ENCODE peak calls at places on chromosomes 1 and 21, in ten cellular contexts. T is esophagus muscularis mucosa, K is stomach, G is K562, O is transverse colon, J is HepG2, M is suprapubic skin, Y is SK-N-SH, P is H1, Z is GM12878. H is an unnamed sample. For H3K9me3, the result is how much of the 10 kb centered on the place peaks cover.

GRCh38 chr1:78797108-78797781 is 147.6 kb downstream of the IFI44 start:
- DNase-seq in J (no peak), M (no peak), P (no peak), K (no peak), T (no peak), G (no peak), Y (no peak), O (no peak), Z (no peak), H (no peak)

GRCh38 chr1:66380452-66381212 is 153.3 kb upstream of the SGIP1 start:
- DNase-seq in P (no peak), T (no peak), G (no peak), Y (no peak), O (peak), J (no peak), Z (peak), M (no peak), K (peak), H (no peak)

GRCh38 chr21:14243461-14243860 is 27.5 kb downstream of the RBM11 start:
- DNase-seq in O (no peak), P (no peak), K (no peak), Z (no peak), Y (no peak), M (no peak), G (no peak), T (no peak), J (no peak), H (no peak)

GRCh38 chr1:7852778-7853177 is at the start of gene UTS2:
- DNase-seq in M (no peak), P (no peak), G (no peak), O (no peak), Y (no peak), T (no peak), K (no peak), J (no peak), Z (no peak), H (no peak)

GRCh38 chr1:57824535-57824934 is 400.7 kb upstream of the DAB1 start:
- DNase-seq in P (no peak), G (no peak), Z (no peak), O (no peak), T (no peak), M (no peak), Y (peak), K (no peak), J (no peak), H (no peak)

GRCh38 chr1:151639466-151639865 is 27.6 kb downstream of the SNX27 start:
- DNase-seq in P (no peak), G (no peak), Y (no peak), J (no peak), Z (peak), K (no peak), O (no peak), M (no peak), T (no peak), H (no peak)

GRCh38 chr1:154320882-154321608 is at the start of gene AQP10:
- DNase-seq in Y (peak), T (no peak), O (no peak), J (peak), K (peak), G (peak), Z (no peak), P (no peak), M (no peak), H (no peak)

GRCh38 chr1:247387500-247387899 is 28.5 kb upstream of the NLRP3 start:
- DNase-seq in T (no peak), J (no peak), Z (no peak), O (no peak), Y (no peak), M (no peak), G (no peak), K (no peak), P (no peak), H (no peak)

GRCh38 chr1:61140778-61141177 is 58.4 kb downstream of the NFIA start:
- DNase-seq in M (no peak), Z (no peak), J (no peak), Y (no peak), G (no peak), K (no peak), P (no peak), O (no peak), T (no peak), H (no peak)

GRCh38 chr1:197735461-197735860 is 39.8 kb downstream of the DENND1B start:
- DNase-seq in Y (no peak), K (no peak), G (no peak), P (no peak), J (no peak), M (no peak), O (no peak), T (no peak), Z (no peak), H (no peak)

GRCh38 chr1:38994196-38994595 is 3.1 kb downstream of the AKIRIN1 start:
- DNase-seq in T (no peak), O (no peak), Z (no peak), Y (no peak), G (no peak), K (no peak), J (no peak), P (no peak), M (no peak), H (no peak)

GRCh38 chr1:43235451-43236121 is 34.2 kb upstream of the TMEM125 start:
- DNase-seq in K (peak), M (no peak), O (peak), P (no peak), G (no peak), Z (no peak), T (peak), Y (no peak), J (no peak), H (no peak)

GRCh38 chr1:30472526-30472925 is 250.9 kb downstream of the MATN1 start:
- DNase-seq in G (no peak), P (no peak), M (peak), J (no peak), O (no peak), K (no peak), Z (no peak), T (no peak), Y (no peak), H (peak)

GRCh38 chr1:30475201-30475600 is 248.2 kb downstream of the MATN1 start:
- DNase-seq in G (no peak), K (peak), Y (no peak), M (peak), P (no peak), O (no peak), Z (no peak), J (no peak), T (no peak), H (no peak)

GRCh38 chr1:30475966-30476365 is 247.4 kb downstream of the MATN1 start:
- DNase-seq in T (no peak), J (no peak), P (no peak), O (no peak), Y (no peak), K (no peak), M (peak), Z (no peak), G (no peak), H (peak)

GRCh38 chr1:30474818-30475200 is 248.6 kb downstream of the MATN1 start:
- DNase-seq in J (no peak), Z (no peak), Y (no peak), M (peak), K (peak), P (no peak), G (no peak), O (no peak), T (no peak), H (no peak)

GRCh38 chr1:30473920-30474817 is 249.2 kb downstream of the MATN1 start:
- DNase-seq in M (peak), K (peak), J (no peak), Y (no peak), P (no peak), T (no peak), Z (no peak), G (no peak), O (no peak), H (peak)
- TF ChIP-seq EP300 in M (no peak), K (no peak), J (no peak), Y (no peak), P (no peak), T (no peak), Z (no peak), G (no peak), O (no peak), H (no peak)

DNA sequence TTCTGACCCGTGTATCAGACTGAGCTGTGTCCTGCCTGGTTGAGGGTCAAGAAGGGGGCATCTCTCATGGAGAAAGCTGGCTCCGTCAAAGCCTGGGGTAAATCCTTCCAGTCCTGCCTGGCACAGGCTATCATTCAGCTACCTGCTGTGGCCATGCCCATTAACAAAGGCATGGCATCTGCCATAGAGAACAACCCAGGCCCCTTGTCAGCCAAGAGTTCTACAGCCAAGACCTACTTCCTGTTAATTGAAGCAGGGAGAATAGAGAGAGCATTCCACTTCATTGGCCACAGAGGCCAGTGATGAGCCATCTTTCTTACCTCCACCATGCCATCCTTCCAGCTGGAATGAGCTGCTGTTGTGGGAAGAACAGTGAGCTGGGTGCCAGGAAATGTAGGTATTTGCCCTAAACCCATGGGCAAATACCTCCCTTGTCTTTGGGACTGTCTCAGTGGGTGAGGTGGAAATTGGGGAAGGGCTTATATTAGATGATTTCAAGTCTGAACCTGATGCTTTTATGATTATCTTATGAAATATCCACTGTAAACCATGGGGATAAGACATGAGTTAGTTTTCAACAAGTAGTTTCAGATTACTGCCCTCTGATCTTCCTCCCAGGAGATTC is 11.3 kb upstream of the KCNQ4 start:
- DNase-seq in Y (no peak), M (no peak), J (no peak), Z (no peak), K (no peak), G (no peak), P (no peak), O (no peak), T (no peak), H (peak)
- TF ChIP-seq POLR2AphosphoS5 in Y (no peak), M (no peak), J (no peak), Z (no peak), K (no peak), G (no peak), P (no peak), O (no peak), T (no peak), H (no peak)

GRCh38 chr1:12387641-12388040 is 157.8 kb downstream of the VPS13D start:
- DNase-seq in M (no peak), T (no peak), Y (no peak), P (no peak), Z (no peak), J (no peak), K (no peak), G (no peak), O (no peak), H (no peak)
- H3K9me3 ChIP-seq in M (under half), T (under half), Y (under half), P (under half), Z (under half), J (under half), K (under half), G (under half), O (under half), H (under half)

GRCh38 chr1:117657949-117658660 is 52.3 kb downstream of the TENT5C start:
- DNase-seq in G (no peak), K (no peak), J (no peak), P (no peak), M (no peak), T (no peak), Z (no peak), O (no peak), Y (no peak), H (no peak)

GRCh38 chr1:117654485-117655219 is 48.8 kb downstream of the TENT5C start:
- DNase-seq in P (no peak), J (peak), O (no peak), T (no peak), Z (peak), Y (no peak), M (no peak), G (no peak), K (no peak), H (no peak)

GRCh38 chr1:117655220-117655577 is 49.4 kb downstream of the TENT5C start:
- DNase-seq in O (no peak), P (no peak), Z (no peak), K (peak), G (peak), M (no peak), T (no peak), J (no peak), Y (peak), H (no peak)

GRCh38 chr1:117657031-117657430 is 51.2 kb downstream of the TENT5C start:
- DNase-seq in O (no peak), P (no peak), T (no peak), Y (no peak), K (no peak), J (peak), G (no peak), Z (no peak), M (no peak), H (no peak)

GRCh38 chr1:117656202-117656641 is 50.4 kb downstream of the TENT5C start:
- DNase-seq in J (no peak), M (no peak), T (no peak), O (peak), Z (peak), G (peak), P (no peak), Y (no peak), K (peak), H (no peak)
- TF ChIP-seq EP300 in J (no peak), M (no peak), T (no peak), O (no peak), Z (peak), G (peak), P (no peak), Y (no peak), K (no peak), H (no peak)

GRCh38 chr1:20643080-20643479 is 9.8 kb downstream of the PINK1 start:
- DNase-seq in Z (no peak), O (no peak), K (no peak), M (no peak), T (no peak), J (no peak), G (no peak), Y (no peak), P (no peak), H (no peak)

GRCh38 chr1:20648438-20648837 is 12.7 kb downstream of the DDOST start:
- DNase-seq in G (no peak), P (no peak), T (no peak), Y (no peak), O (no peak), Z (no peak), J (no peak), M (no peak), K (no peak), H (no peak)

GRCh38 chr1:20641986-20642385 is 8.7 kb downstream of the PINK1 start:
- DNase-seq in T (no peak), J (no peak), P (no peak), Y (no peak), G (no peak), K (no peak), Z (no peak), M (no peak), O (no peak), H (no peak)

GRCh38 chr1:20645414-20645813 is 12.2 kb downstream of the PINK1 start:
- DNase-seq in K (no peak), Y (no peak), G (no peak), Z (no peak), P (no peak), T (no peak), O (no peak), M (no peak), J (no peak), H (no peak)

DNA sequence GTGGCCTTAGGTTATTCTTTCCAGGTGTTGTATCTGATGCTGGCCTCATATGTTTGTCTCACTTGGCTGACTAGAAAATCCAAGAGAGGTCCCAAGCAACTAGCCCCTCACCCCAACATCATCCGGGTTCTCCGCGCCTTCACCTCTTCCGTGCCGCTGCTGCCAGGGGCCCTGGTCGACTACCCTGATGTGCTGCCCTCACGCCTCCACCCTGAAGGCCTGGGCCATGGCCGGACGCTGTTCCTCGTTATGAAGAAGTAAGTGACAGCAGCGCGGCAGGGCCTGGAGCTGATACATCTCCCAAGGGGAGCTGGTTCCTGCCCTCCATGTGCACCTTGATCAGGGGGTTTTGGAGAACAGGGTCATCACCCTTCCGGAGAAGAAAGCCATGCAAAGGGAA is 11.2 kb downstream of the PINK1 start:
- DNase-seq in O (no peak), Y (no peak), Z (no peak), K (no peak), M (no peak), T (no peak), G (no peak), J (no peak), P (no peak), H (no peak)
- TF ChIP-seq POLR2AphosphoS5 in O (no peak), Y (no peak), Z (no peak), K (no peak), M (no peak), T (no peak), G (no peak), J (no peak), P (no peak), H (no peak)

DNA sequence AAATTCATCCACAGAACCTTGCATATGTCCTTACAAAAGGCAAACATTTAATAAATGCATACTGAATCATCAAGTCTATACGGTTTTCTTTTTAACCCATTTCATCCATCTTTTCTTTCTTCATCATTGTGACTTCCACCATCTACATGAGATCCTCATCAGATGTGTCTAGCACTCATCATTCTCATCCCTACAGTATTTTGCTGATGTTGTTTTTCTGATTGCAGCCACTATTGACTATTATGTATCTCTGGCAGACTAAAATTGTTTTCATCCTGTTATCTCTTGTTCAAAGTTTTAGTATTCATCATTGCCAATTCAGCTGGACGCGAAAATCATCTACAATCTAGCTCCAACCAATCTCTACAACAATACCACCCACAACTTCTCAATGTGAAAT is 5.9 kb downstream of the LRIF1 start:
- DNase-seq in O (no peak), Z (no peak), J (no peak), M (no peak), T (no peak), P (no peak), K (no peak), G (no peak), Y (no peak), H (no peak)
- H3K9me3 ChIP-seq in O (under half), Z (under half), J (under half), M (under half), T (under half), P (under half), K (under half), G (under half), Y (under half), H (under half)

DNA sequence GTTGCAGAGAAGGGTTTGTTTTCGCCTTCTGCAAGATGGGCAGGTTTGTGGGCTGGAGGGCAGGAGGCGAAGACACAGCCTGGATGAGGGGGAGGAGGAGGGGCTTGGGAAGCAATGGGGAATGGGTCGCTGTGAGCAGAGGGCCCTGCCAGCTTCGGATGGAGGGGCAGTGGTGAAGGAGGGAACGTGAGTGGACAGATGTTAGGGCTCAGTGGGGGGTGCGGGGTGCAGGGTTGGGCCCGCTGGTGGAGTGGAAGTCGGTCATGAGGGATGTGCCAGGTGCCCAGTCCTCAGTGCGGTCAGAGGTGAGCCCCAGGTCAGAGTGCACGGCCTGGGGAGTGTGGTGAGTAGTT is 55.5 kb upstream of the ABCG1 start:
- DNase-seq in G (no peak), M (no peak), O (no peak), P (no peak), T (no peak), Z (no peak), K (no peak), J (no peak), Y (no peak), H (no peak)
- TF ChIP-seq EP300 in G (no peak), M (no peak), O (no peak), P (no peak), T (no peak), Z (no peak), K (no peak), J (no peak), Y (no peak), H (no peak)

GRCh38 chr1:81209471-81209870 is 591.3 kb upstream of the ADGRL2 start:
- DNase-seq in O (no peak), Z (no peak), J (no peak), P (no peak), T (no peak), Y (no peak), G (no peak), K (no peak), M (no peak), H (no peak)

GRCh38 chr1:81213279-81213678 is 587.5 kb upstream of the ADGRL2 start:
- DNase-seq in O (no peak), P (no peak), J (no peak), Z (no peak), M (no peak), G (no peak), Y (no peak), K (no peak), T (no peak), H (no peak)

DNA sequence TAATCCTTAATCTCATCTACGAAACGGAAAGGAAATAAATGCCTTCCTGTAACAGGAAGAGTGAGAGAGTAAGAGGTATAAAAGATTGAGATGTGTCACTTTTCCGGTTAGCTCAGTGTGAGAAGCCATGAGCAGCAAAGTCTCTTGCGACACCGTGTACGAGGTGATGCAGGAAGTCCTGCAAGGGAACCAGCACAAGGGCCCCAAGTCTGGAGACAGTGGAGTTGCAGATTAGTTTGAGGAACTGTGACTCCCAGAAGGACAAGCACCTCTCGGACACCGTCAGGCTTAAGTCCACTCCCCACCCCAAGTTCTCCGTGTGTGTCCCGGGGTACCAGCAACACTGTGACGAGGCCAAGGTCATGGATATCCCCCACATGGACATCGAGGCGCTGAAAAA is 592.3 kb upstream of the ADGRL2 start:
- DNase-seq in G (no peak), J (no peak), Y (no peak), T (no peak), Z (no peak), M (no peak), O (no peak), K (no peak), P (no peak), H (no peak)
- TF ChIP-seq POLR2AphosphoS5 in G (no peak), J (no peak), Y (no peak), T (no peak), Z (no peak), M (no peak), O (no peak), K (no peak), P (no peak), H (no peak)

GRCh38 chr1:3031401-3032221 is 10.3 kb downstream of the ACTRT2 start:
- DNase-seq in M (peak), Y (no peak), Z (no peak), P (no peak), K (no peak), O (no peak), J (no peak), T (no peak), G (no peak), H (peak)
- H3K9me3 ChIP-seq in M (under half), Y (under half), Z (under half), P (half or more), K (under half), O (under half), J (under half), T (under half), G (under half), H (under half)